ENCODE peak calls at places on chromosome 17, in nine cellular contexts. U is CD8-positive, alpha-beta memory T cell; H is heart left ventricle; Z is NT2/D1; E is left ventricle myocardium inferior; V is PC-9; A is neural progenitor cell; Q is GM12865; D is iPS DF 6.9. N is an unnamed sample.

GRCh38 chr17:2192367-2193028 is 111.1 kb downstream of the SMG6 start:
- DNase-seq in E (no peak), U (peak), Q (peak), D (no peak), H (peak), V (peak), Z (no peak), A (no peak), N (peak)

GRCh38 chr17:50683434-50684287 is 24.1 kb downstream of the ANKRD40 start:
- DNase-seq in Q (no peak), U (no peak), Z (no peak), D (no peak), A (no peak), H (no peak), E (no peak), V (no peak), N (no peak)

GRCh38 chr17:12743046-12743445 is 46.3 kb upstream of the ARHGAP44 start:
- DNase-seq in D (no peak), A (no peak), V (no peak), Z (no peak), H (no peak), E (no peak), Q (no peak), U (no peak), N (no peak)

GRCh38 chr17:4449736-4450135 is 16.0 kb downstream of the SPNS3 start:
- DNase-seq in E (no peak), H (no peak), Q (no peak), Z (no peak), U (no peak), D (no peak), A (no peak), V (no peak), N (no peak)

GRCh38 chr17:19905514-19905913 is 37.8 kb upstream of the ULK2 start:
- DNase-seq in H (no peak), V (no peak), E (no peak), A (no peak), D (no peak), Q (no peak), Z (no peak), U (no peak), N (no peak)

GRCh38 chr17:43662432-43663141 is 865 bp upstream of the MEOX1 start:
- DNase-seq in Z (no peak), V (no peak), E (no peak), H (no peak), A (no peak), D (no peak), U (no peak), Q (peak), N (peak)

GRCh38 chr17:21551081-21551881 is 141.0 kb upstream of the KCNJ18 start:
- DNase-seq in Z (peak), U (peak), A (no peak), Q (peak), V (peak), E (peak), D (no peak), H (peak), N (peak)

GRCh38 chr17:78263736-78264340 is 32.4 kb downstream of the TMEM235 start:
- DNase-seq in V (no peak), A (no peak), U (no peak), H (no peak), E (no peak), Z (no peak), D (no peak), Q (no peak), N (no peak)

GRCh38 chr17:57874434-57875108 is 24.7 kb upstream of the MRPS23 start:
- DNase-seq in V (no peak), E (peak), Q (peak), A (peak), H (peak), U (no peak), D (no peak), Z (peak), N (no peak)

GRCh38 chr17:56471661-56472060 is 121.8 kb upstream of the NOG start:
- DNase-seq in D (no peak), Q (no peak), U (no peak), A (no peak), H (no peak), E (no peak), Z (no peak), V (no peak), N (no peak)

DNA sequence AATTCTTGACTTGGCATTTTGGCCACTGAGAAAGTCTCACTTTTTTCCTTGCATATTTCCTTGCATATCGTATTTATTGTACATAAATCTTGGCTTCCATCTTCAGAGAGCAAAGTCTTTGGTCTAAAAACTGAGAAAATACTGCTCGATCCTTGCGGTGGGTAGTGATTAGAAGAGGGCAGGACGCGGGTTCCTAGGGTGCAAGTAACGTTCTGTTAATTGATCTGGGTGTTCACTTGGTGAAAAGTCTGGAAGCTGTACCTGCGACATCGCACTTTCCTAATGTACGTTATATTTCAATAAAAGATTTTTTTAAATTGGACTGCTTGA is 758 bp upstream of the UBALD2 start:
- DNase-seq in U (no peak), V (no peak), A (no peak), Z (no peak), D (no peak), E (no peak), H (no peak), Q (no peak), N (no peak)
- H3K4me3 ChIP-seq in U (no peak), V (peak), A (no peak), Z (no peak), D (no peak), E (peak), H (no peak), Q (peak), N (peak)

GRCh38 chr17:40342575-40343058 is 21.9 kb downstream of the GJD3 start:
- DNase-seq in Z (no peak), A (no peak), H (no peak), E (no peak), V (no peak), U (no peak), Q (no peak), D (no peak), N (no peak)
- H3K4me3 ChIP-seq in Z (peak), A (peak), H (peak), E (peak), V (peak), U (no peak), Q (no peak), D (peak), N (no peak)

GRCh38 chr17:82204831-82205719 is 7.6 kb downstream of the CCDC57 start:
- DNase-seq in E (no peak), Z (no peak), A (no peak), H (no peak), D (no peak), V (peak), Q (no peak), U (no peak), N (no peak)
- H3K4me3 ChIP-seq in E (peak), Z (no peak), A (no peak), H (no peak), D (no peak), V (peak), Q (no peak), U (no peak), N (no peak)

GRCh38 chr17:48569676-48570324 is 8.3 kb downstream of the HOXB4 start:
- DNase-seq in E (no peak), V (no peak), Z (no peak), U (no peak), D (no peak), Q (no peak), H (no peak), A (no peak), N (no peak)

GRCh38 chr17:48570325-48571023 is 7.7 kb downstream of the HOXB4 start:
- DNase-seq in V (no peak), D (no peak), U (no peak), A (no peak), H (no peak), Z (no peak), Q (no peak), E (no peak), N (no peak)

GRCh38 chr17:48567209-48567608 is 10.9 kb downstream of the HOXB4 start:
- DNase-seq in U (no peak), A (no peak), V (no peak), Z (no peak), E (no peak), H (no peak), Q (no peak), D (no peak), N (no peak)

GRCh38 chr17:48567646-48568354 is 10.3 kb downstream of the HOXB4 start:
- DNase-seq in H (no peak), V (no peak), D (no peak), Q (no peak), A (no peak), E (no peak), U (no peak), Z (no peak), N (no peak)

DNA sequence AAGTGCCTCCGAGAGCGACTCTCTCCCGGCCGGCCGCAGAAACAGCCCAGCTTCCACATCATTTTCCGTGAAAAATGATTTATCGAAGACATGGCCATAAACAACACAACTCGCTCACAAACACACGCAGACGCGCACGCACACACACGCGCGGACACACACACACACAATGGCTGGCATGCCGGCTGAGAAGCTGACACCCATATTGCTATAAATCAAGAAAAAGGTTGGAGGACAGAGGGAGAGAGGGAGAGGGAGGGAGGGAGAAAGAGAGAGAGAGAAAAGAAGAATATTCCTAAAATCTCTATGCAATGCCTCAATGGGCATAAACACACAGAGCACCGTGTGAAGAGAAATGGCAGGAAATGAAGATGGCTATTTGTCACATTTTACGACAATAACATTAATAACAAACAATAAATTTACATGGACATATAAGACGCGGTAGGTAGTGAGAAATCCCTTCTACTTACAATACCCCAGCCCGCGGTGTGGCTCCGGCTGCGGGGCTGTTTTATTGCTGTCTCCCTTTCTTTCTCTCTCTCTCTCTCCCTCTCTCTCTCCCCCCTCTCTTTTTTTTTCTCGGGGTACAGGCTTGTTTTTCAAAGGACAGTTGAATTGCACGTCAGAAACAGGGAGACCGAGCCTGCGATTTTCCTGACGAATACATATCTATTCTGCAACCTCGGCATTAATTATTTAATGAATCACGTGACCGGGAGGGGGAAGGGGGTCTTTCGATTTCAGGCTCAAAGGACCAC is 9.5 kb downstream of the HOXB4 start:
- DNase-seq in Q (no peak), E (no peak), H (no peak), D (no peak), U (no peak), Z (no peak), V (no peak), A (no peak), N (no peak)
- H3K4me3 ChIP-seq in Q (no peak), E (peak), H (no peak), D (no peak), U (no peak), Z (no peak), V (no peak), A (no peak), N (no peak)

GRCh38 chr17:49002331-49002730 is 5.1 kb downstream of the IGF2BP1 start:
- DNase-seq in A (no peak), V (no peak), D (no peak), E (no peak), Z (no peak), Q (no peak), U (no peak), H (no peak), N (no peak)
- H3K4me3 ChIP-seq in A (peak), V (no peak), D (no peak), E (no peak), Z (no peak), Q (no peak), U (no peak), H (no peak), N (no peak)

GRCh38 chr17:82732118-82732743 is 3.2 kb upstream of the FN3K start:
- DNase-seq in U (no peak), Q (no peak), D (no peak), V (no peak), Z (no peak), A (no peak), E (no peak), H (no peak), N (no peak)

GRCh38 chr17:82737981-82738877 is 2.8 kb downstream of the FN3K start:
- DNase-seq in Z (no peak), E (peak), D (no peak), H (peak), V (no peak), U (no peak), A (no peak), Q (no peak), N (no peak)

GRCh38 chr17:82734987-82735866 is at the start of gene FN3K:
- DNase-seq in H (peak), E (peak), U (no peak), D (no peak), Z (no peak), Q (no peak), A (peak), V (no peak), N (no peak)

GRCh38 chr17:82740906-82741759 is 5.7 kb downstream of the FN3K start:
- DNase-seq in V (no peak), D (no peak), Q (no peak), Z (no peak), U (no peak), A (no peak), H (no peak), E (no peak), N (no peak)

DNA sequence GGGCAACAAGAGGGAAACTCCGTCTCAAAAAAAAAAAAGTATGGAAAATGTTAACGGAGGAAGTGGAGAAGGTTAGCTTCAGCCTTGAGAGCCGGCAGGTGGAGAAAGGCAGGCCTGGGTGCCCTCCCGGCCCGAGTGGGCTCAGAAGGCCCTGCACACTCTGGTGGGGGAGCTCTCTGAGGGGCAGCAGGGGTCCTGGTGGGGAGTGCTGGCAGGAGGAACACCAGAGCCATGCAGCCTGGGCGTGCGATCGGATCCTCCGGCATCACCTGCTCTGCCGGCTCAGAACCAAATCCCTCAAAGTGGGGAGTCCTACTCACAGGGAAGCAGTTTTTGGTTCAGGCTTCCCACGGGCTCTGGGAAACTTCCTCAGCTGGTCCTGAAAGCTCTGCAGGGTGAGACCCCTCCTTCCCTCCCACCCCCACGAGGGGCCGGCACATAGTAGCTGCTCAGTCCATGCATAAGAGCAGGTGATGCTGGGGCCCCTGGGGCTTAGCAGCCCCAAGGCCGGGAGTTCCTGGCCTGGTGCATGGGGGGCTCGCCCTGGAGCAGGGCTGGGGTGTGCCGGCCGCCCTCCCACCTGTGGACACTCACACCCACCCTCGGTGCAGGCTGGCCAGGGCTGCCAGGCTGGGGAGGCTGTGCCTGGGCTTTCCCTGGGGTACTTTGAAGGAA is 1.2 kb downstream of the FN3K start:
- DNase-seq in H (no peak), Q (no peak), V (no peak), E (no peak), U (no peak), A (no peak), D (no peak), Z (no peak), N (no peak)
- H3K4me3 ChIP-seq in H (peak), Q (no peak), V (no peak), E (peak), U (no peak), A (peak), D (no peak), Z (no peak), N (no peak)

GRCh38 chr17:46979023-46979870 is at the start of gene RPRML:
- DNase-seq in Q (no peak), A (peak), E (peak), Z (no peak), U (no peak), V (no peak), D (no peak), H (peak), N (peak)
- H3K4me3 ChIP-seq in Q (peak), A (peak), E (peak), Z (peak), U (peak), V (peak), D (peak), H (peak), N (peak)

N was measured in Jurkat, Clone E6-1.